ENCODE peak calls at places on chromosome 6, in six cellular contexts. C, B, N, A, Z and W are unnamed samples. For H3K4me1, the result is how much of the 10 kb centered on the place peaks cover.

GRCh38 chr6:126188271-126188909 is 151.5 kb upstream of the CENPW start:
- DNase-seq in B (no peak), A (no peak), C (no peak), N (no peak), Z (peak), W (no peak)

GRCh38 chr6:158411998-158412397 is 99.7 kb downstream of the TULP4 start:
- DNase-seq in C (no peak), N (no peak), Z (peak), B (no peak), A (no peak), W (no peak)

GRCh38 chr6:34234667-34235604 is 1.7 kb upstream of the HMGA1 start:
- DNase-seq in C (no peak), N (no peak), A (peak), Z (no peak), B (no peak), W (peak)

GRCh38 chr6:101077344-101077743 is 196.2 kb upstream of the ASCC3 start:
- DNase-seq in A (no peak), C (no peak), Z (no peak), N (no peak), B (no peak), W (no peak)

GRCh38 chr6:87654880-87655454 is 47.1 kb downstream of the AKIRIN2 start:
- DNase-seq in Z (no peak), N (no peak), A (no peak), B (no peak), C (no peak), W (no peak)

GRCh38 chr6:22053385-22053997 is 243.3 kb downstream of the PRL start:
- DNase-seq in N (no peak), B (no peak), Z (no peak), A (no peak), C (no peak), W (no peak)

GRCh38 chr6:34546551-34547321 is 9.4 kb downstream of the SPDEF start:
- DNase-seq in B (peak), A (no peak), Z (no peak), C (peak), N (no peak), W (no peak)

GRCh38 chr6:56708810-56709597 is 66.3 kb upstream of the DST start:
- DNase-seq in C (no peak), A (no peak), N (peak), Z (peak), B (no peak), W (no peak)

GRCh38 chr6:79648315-79648714 is 17.2 kb downstream of the SH3BGRL2 start:
- DNase-seq in C (no peak), N (no peak), B (no peak), Z (no peak), A (no peak), W (no peak)

GRCh38 chr6:151351146-151351700 is 40.1 kb downstream of the ZBTB2 start:
- DNase-seq in A (no peak), B (no peak), N (no peak), C (no peak), Z (no peak), W (no peak)

GRCh38 chr6:119241540-119242309 is 107.8 kb downstream of the MAN1A1 start:
- DNase-seq in B (no peak), Z (no peak), N (no peak), C (no peak), A (no peak), W (no peak)

GRCh38 chr6:123622780-123623179 is 14.0 kb downstream of the TRDN start:
- DNase-seq in N (no peak), B (no peak), C (no peak), Z (no peak), A (no peak), W (no peak)

GRCh38 chr6:21935561-21936028 is 342.0 kb downstream of the SOX4 start:
- DNase-seq in B (no peak), N (peak), C (peak), Z (peak), A (no peak), W (no peak)

DNA sequence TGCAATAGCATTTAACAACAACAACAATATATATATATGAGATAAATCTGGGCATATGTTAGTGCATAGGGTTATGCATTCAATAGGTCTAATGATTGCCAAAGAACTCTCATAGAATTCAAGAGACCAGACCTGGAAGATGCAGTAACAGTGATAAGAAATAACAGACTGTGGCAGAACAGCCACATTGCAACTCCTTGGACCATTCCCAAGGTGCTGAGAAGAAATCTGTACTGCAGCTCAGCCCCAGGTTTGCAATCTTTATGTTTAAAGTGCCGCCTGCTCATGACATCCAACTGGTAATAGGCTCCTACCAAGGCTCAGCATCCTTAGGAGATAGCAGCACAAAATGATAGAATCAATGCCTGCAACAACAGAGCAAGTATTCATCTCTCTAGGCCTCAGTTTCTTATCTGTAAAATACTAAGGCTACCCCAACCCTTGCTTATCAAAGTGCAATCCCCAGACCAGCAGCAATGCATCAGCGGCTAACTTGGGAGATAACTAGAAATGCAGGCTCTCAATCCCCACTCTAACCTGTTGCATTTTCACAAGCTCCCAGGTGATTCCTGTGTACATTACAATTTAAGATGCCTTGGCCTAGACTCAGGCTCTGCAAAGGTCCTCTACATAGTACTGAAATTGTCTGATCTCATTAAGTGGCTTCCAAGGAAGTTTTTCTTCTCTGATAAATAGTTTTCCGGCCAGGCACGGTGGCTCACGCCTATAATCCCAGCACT is 30.6 kb upstream of the PIM1 start:
- DNase-seq in Z (no peak), A (no peak), N (no peak), C (no peak), B (no peak), W (no peak)
- H3K4me1 ChIP-seq in Z (under half), A (under half), N (half or more), C (under half), B (under half), W (under half)

GRCh38 chr6:42136508-42137191 is 5.8 kb downstream of the C6orf132 start:
- DNase-seq in N (peak), C (no peak), A (peak), Z (peak), B (no peak), W (no peak)
- H3K27ac ChIP-seq in N (peak), C (no peak), A (peak), Z (peak), B (no peak), W (peak)

GRCh38 chr6:8082572-8082953 is 18.4 kb upstream of the BLOC1S5 start:
- DNase-seq in B (no peak), Z (no peak), N (no peak), C (no peak), A (no peak), W (no peak)
- H3K4me1 ChIP-seq in B (under half), Z (under half), N (under half), C (under half), A (under half), W (under half)

DNA sequence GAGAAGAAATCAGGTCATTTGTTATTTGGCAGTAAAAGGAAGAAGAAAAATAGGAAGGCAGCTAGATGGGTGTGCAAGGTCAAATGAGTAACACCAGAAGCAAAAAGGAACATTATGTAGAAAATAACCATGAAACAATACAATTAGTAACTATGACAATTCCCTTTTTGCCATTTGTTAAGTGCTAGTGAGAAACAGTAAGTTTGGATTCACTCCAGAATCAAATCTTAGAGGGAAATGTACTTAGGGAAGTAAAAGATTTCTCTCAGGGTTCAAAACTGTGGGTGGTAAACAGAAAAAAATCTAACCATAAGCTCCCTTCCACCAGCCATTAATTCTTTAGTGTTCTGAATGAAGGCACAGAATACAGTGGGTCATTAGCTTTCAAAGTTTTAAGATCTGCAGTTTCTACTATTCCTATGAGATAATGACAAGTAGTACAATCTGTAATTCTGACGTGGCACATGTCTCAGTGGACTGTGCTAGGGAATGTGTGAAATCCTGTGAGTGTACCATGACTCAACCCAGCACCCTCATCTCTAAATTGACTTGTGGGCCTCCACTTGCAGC is 17.1 kb downstream of the REPS1 start:
- DNase-seq in C (peak), A (no peak), Z (peak), B (no peak), N (peak), W (no peak)
- H3K27ac ChIP-seq in C (peak), A (no peak), Z (peak), B (no peak), N (peak), W (no peak)

GRCh38 chr6:53311586-53311935 is 37.2 kb downstream of the ELOVL5 start:
- DNase-seq in A (no peak), Z (no peak), C (no peak), N (no peak), B (no peak), W (no peak)
- H3K4me1 ChIP-seq in A (under half), Z (under half), C (under half), N (under half), B (under half), W (half or more)

DNA sequence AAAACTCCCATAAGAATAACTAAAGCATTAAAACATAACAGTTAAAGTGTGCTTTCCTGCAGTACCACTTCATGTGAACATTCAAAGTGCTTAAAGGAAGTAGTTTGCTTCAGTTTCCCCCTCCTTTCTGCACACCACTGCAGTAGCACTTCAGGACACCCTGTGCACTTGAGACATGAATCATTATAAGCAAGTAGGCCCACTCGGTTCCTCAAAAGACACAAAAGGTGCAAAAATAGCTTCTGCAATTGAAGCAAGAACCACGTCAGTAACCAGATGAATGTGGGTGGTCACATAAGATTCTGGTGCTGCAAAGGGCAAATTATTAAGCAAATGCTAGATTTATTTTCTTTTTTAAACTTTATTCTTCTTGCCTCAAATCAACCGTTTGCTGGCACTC is 160.6 kb downstream of the HIVEP2 start:
- DNase-seq in Z (no peak), N (peak), A (peak), B (no peak), C (no peak), W (no peak)
- H3K27ac ChIP-seq in Z (no peak), N (no peak), A (no peak), B (no peak), C (no peak), W (no peak)

DNA sequence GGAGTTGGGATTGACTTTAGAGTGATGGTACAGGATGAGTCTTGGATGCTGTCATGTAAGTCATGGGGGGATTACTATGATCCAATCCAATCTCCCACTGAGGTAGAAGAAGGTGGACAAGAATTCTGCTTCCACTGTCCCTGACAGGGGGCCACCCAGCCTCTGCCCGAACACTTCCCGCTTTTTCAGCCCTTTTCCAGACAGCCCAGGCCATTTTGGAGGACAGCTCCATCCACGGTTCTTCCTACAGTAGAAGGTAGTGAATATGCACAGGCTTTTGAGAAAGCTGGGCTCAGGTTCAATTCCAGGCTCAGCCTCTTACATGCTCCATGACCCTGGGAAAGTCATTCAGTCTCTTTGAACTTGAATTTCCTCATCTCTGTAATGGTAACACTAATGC is 31.0 kb downstream of the TRERF1 start:
- DNase-seq in A (no peak), Z (no peak), B (no peak), N (no peak), C (no peak), W (no peak)
- H3K4me1 ChIP-seq in A (under half), Z (under half), B (under half), N (under half), C (under half), W (under half)

DNA sequence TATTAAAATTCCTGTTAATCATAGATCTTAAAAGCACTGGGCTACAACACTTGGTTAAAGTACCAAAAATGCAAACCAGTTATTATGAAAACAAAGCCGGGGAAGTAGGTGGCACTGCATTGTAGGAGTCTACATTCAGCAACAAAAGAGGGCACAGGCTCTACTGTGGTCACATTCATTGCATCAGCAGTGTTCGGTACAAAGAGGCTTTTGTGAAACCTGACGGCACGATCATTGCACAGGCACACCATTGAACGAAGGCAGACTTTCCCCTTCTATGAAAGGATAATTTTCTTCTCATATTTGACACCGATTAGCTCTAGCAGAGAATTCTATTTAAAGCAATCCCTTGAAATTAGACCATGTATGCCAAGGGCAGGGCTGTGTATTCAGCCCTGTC is 44.6 kb upstream of the AGPAT4 start:
- DNase-seq in B (no peak), N (no peak), C (no peak), Z (peak), A (no peak), W (no peak)
- H3K27ac ChIP-seq in B (no peak), N (no peak), C (no peak), Z (no peak), A (no peak), W (no peak)

DNA sequence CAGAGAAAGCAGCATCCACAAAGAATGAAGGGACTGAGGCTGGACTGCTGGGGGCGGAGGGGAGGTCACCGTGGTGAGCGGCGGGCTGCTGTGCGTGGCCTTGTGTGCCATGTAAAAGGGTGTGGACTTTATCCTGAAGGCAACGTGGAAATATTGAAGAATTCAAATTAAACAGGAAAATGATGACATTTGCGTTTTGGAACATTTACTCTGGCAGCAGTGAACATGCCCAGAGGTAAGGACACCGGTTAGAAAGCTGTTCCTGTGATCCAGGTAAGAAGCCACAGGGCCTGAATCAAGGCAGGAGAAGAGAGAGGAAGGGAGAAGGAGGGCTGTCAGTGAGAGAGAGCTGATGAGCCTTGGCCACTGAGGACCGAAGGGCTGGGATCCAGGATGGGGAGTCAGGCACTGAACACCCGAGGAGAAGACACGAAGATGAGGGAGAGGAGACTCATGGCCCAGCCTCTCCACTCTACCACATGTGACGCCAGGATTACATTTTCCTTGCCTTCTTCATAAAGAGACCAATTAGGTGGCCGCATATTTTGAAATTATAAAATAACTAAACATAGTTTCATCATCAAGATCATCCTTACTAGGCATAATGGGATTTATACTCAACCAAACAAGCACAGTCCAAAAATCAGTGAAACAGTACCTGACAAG is 58.4 kb downstream of the TRAM2 start:
- DNase-seq in Z (no peak), N (no peak), B (no peak), A (no peak), C (no peak), W (no peak)
- H3K4me1 ChIP-seq in Z (under half), N (half or more), B (under half), A (under half), C (under half), W (under half)

DNA sequence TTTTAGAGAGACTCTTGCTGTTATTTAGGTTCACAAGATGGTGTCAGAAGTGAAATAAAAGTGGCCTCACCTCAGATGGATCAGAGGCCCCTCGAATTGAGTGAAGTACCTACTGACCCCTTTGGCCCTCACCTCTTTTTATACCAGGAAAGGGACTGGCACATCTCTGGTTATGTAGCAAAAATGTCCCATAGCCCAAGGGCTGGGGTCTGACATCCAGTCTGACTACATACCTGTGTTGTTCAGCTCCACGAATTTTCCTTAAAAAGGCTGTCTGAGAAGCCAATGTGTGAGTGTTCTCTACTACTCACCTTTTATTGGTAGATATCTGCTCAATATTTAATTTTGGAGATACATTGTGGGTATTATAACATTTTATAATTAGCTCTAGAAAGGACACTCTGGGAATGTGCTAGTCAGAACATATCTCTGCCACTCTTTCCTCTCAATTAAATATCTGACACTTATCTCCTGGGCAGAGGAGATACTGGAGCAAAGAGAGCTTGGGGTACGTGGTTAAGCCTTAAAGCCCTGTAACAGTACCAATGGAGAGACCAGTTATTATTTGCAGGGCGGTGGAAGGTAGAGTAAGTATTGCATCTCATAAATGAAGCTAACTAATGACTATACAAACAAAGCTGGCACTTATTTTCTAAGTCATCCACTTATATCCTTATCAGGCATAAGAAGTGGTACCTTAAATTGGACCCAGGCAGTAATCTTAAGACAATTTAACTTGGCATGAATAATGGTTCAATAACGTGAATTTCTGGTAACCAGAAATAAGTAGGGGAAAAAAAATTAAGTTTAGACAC is 20.0 kb upstream of the IL22RA2 start:
- DNase-seq in Z (no peak), B (no peak), C (no peak), N (no peak), A (no peak), W (no peak)
- H3K27ac ChIP-seq in Z (no peak), B (no peak), C (no peak), N (no peak), A (no peak), W (no peak)